ENCODE peak calls at places on chromosomes 5 and 9, in eight cellular contexts. P, K, U, T, E, H, G and X are unnamed samples.

GRCh38 chr5:132767150-132767549 is 9.9 kb downstream of the SEPTIN8 start:
- DNase-seq in E (no peak), U (no peak), G (no peak), K (no peak), T (no peak), H (no peak), P (no peak), X (no peak)

GRCh38 chr5:41747291-41747690 is 122.9 kb downstream of the OXCT1 start:
- DNase-seq in T (no peak), U (no peak), P (no peak), H (peak), E (no peak), G (no peak), K (no peak), X (peak)

GRCh38 chr5:172437445-172438303 is 16.7 kb downstream of the SH3PXD2B start:
- DNase-seq in K (no peak), G (peak), U (peak), E (peak), H (peak), P (no peak), T (no peak), X (peak)

GRCh38 chr9:32550046-32550608 is 2.0 kb upstream of the SMIM27 start:
- DNase-seq in U (no peak), K (no peak), H (peak), G (no peak), P (no peak), T (no peak), E (peak), X (peak)

GRCh38 chr9:81564632-81565031 is 124.7 kb downstream of the TLE1 start:
- DNase-seq in H (no peak), P (peak), K (no peak), T (no peak), U (no peak), G (no peak), E (no peak), X (no peak)

GRCh38 chr9:78003730-78004129 is 27.9 kb downstream of the GNAQ start:
- DNase-seq in U (no peak), E (no peak), H (no peak), P (no peak), G (no peak), T (no peak), K (no peak), X (no peak)

GRCh38 chr9:13369426-13369825 is 89.9 kb upstream of the MPDZ start:
- DNase-seq in E (no peak), G (no peak), P (no peak), U (no peak), T (no peak), K (no peak), H (no peak), X (no peak)

GRCh38 chr9:77575785-77576184 is 72.3 kb downstream of the GNA14 start:
- DNase-seq in T (peak), G (no peak), H (peak), P (no peak), U (no peak), E (peak), K (no peak), X (peak)

GRCh38 chr5:90136952-90137528 is 272.5 kb downstream of the CETN3 start:
- DNase-seq in E (no peak), U (no peak), K (no peak), G (no peak), T (no peak), H (no peak), P (no peak), X (no peak)

GRCh38 chr5:107389769-107390168 is 281.0 kb downstream of the EFNA5 start:
- DNase-seq in H (no peak), K (no peak), G (no peak), P (no peak), T (no peak), E (peak), U (no peak), X (no peak)

GRCh38 chr9:4959028-4959427 is 26.0 kb upstream of the JAK2 start:
- DNase-seq in P (no peak), U (no peak), E (no peak), G (no peak), K (no peak), H (no peak), T (no peak), X (peak)

GRCh38 chr9:70411141-70411929 is 3.1 kb downstream of the KLF9 start:
- DNase-seq in T (peak), E (no peak), U (peak), P (peak), H (peak), G (peak), K (no peak), X (no peak)
- TF ChIP-seq POLR2A in T (peak), E (no peak), U (no peak), P (no peak), H (peak), G (peak), K (no peak), X (no peak)

GRCh38 chr9:88776717-88777497 is 214.4 kb upstream of the S1PR3 start:
- DNase-seq in P (no peak), T (no peak), E (peak), H (peak), U (no peak), G (no peak), K (no peak), X (no peak)
- TF ChIP-seq POLR2A in P (no peak), T (no peak), E (no peak), H (no peak), U (no peak), G (no peak), K (no peak), X (no peak)

GRCh38 chr5:60843693-60844428 is at the start of gene ELOVL7:
- DNase-seq in U (peak), K (no peak), E (peak), T (peak), H (peak), G (peak), P (no peak), X (peak)
- TF ChIP-seq POLR2A in U (peak), K (peak), E (no peak), T (peak), H (no peak), G (no peak), P (peak), X (no peak)

DNA sequence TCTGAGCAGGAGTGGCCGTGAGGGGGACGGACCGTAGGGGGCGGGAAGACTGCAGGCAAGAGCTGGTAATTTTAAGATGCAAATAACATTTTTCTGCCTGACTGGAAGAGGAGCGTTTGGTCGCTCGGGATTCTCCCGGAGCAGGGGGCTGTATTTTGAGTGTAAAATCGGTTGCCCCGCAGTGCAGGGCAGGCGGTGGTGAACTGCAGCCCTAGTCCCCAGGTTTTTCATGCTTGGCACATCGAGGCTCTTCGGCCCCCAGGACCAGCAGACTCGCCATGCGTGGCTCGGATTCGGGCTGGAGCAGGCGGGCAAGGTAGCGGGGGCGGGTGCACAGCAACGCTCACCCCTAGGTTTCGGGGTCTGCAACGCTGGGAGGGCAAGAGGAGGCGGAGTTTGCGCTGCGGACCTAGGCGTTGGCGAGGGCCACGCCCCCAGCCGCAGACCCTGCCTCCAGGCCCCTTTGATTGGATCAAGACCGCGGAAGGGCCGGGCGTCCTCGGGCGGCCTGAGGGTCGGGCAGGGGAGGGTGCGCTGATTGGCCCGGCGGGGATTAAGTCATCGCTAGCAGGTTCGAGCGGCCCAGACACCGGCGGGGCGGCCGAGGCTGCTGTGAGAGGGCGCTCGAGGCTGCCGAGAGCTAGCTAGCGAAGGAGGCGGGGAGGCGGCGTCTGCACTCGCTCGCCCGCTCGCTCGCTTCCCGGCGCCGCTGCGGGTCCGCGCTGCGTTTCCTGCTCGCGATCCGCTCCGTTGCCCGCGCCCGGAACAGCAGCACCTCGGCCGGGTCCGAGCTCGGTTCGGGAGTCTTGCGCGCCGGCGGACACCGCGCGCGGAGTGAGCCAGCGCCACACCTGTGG is at the start of gene ARHGAP26:
- DNase-seq in P (peak), T (peak), U (peak), K (peak), H (peak), E (peak), G (peak), X (peak)
- TF ChIP-seq POLR2A in P (peak), T (no peak), U (peak), K (peak), H (peak), E (peak), G (peak), X (peak)

DNA sequence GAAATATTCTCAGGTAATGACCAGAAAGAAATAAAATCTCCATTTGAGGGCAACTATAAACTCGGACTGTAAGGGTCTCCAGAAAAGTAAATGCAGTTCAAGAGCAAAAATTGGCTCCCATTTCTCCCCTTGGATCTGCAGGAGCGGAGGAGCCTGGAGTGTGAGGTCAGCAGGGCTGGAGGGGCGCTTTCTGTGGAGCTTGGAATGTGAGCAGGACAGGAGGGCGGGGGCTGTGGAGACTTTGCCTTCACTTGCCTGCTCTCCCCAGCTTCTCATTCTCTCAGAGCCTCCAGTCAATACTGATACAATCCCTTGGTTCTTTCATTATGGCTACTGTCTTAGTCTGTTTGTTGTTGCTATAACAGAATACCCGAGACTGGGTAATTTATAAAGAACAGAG is 162.8 kb upstream of the ANKH start:
- DNase-seq in H (no peak), K (no peak), E (no peak), T (no peak), P (no peak), G (no peak), U (no peak), X (no peak)
- TF ChIP-seq POLR2A in H (no peak), K (no peak), E (no peak), T (no peak), P (no peak), G (no peak), U (no peak), X (no peak)